ENCODE peak calls at places on chromosome 9, in eight cellular contexts. One of them, this sample, is unnamed.
A peak's percentile ranks its signal among the peaks of the same experiment; 100 is the strongest.

GRCh38 chr9:134374301-134375010 is 48.2 kb downstream of the RXRA start:
- DNase-seq in NCI-H2171 treated with DMSO at 0.1 percent for 48 hours: no peak
- DNase-seq in ureter: no peak
- DNase-seq in HepG2: no peak
- DNase-seq in ACHN: no peak
- DNase-seq in HT1080: no peak
- DNase-seq in fibroblast of the aortic adventitia: no peak
- DNase-seq in GM12865: no peak
- DNase-seq in this sample: no peak

GRCh38 chr9:68678430-68678829 is 26.6 kb upstream of the PIP5K1B start:
- DNase-seq in NCI-H2171 treated with DMSO at 0.1 percent for 48 hours: peak; percentile 34
- DNase-seq in ureter: no peak
- DNase-seq in HepG2: peak; percentile 46
- DNase-seq in ACHN: peak; percentile 5
- DNase-seq in HT1080: peak; percentile 33
- DNase-seq in fibroblast of the aortic adventitia: no peak
- DNase-seq in GM12865: peak; percentile 60
- DNase-seq in this sample: no peak

GRCh38 chr9:109518621-109519335 is 20.7 kb upstream of the PTPN3 start:
- DNase-seq in NCI-H2171 treated with DMSO at 0.1 percent for 48 hours: no peak
- DNase-seq in ureter: no peak
- DNase-seq in HepG2: no peak
- DNase-seq in ACHN: no peak
- DNase-seq in HT1080: no peak
- DNase-seq in fibroblast of the aortic adventitia: no peak
- DNase-seq in GM12865: no peak
- DNase-seq in this sample: no peak

GRCh38 chr9:32395483-32396216 is 11.2 kb downstream of the ACO1 start:
- DNase-seq in NCI-H2171 treated with DMSO at 0.1 percent for 48 hours: no peak
- DNase-seq in ureter: peak; percentile 45
- DNase-seq in HepG2: no peak
- DNase-seq in ACHN: peak; percentile 23
- DNase-seq in HT1080: peak; percentile 87
- DNase-seq in fibroblast of the aortic adventitia: peak; percentile 96
- DNase-seq in GM12865: no peak
- DNase-seq in this sample: peak; percentile 84

GRCh38 chr9:100020121-100020780 is 78.5 kb downstream of the ERP44 start:
- DNase-seq in NCI-H2171 treated with DMSO at 0.1 percent for 48 hours: no peak
- DNase-seq in ureter: no peak
- DNase-seq in HepG2: no peak
- DNase-seq in ACHN: no peak
- DNase-seq in HT1080: peak; percentile 15
- DNase-seq in fibroblast of the aortic adventitia: peak; percentile 44
- DNase-seq in GM12865: no peak
- DNase-seq in this sample: no peak

GRCh38 chr9:96139592-96140251 is 162.3 kb downstream of the HSD17B3 start:
- DNase-seq in NCI-H2171 treated with DMSO at 0.1 percent for 48 hours: peak; percentile 83
- DNase-seq in ureter: peak; percentile 81
- DNase-seq in HepG2: no peak
- DNase-seq in ACHN: no peak
- DNase-seq in HT1080: no peak
- DNase-seq in fibroblast of the aortic adventitia: peak; percentile 74
- DNase-seq in GM12865: no peak
- DNase-seq in this sample: peak; percentile 23

GRCh38 chr9:68496356-68496755 is 44.3 kb downstream of the TMEM252 start:
- DNase-seq in NCI-H2171 treated with DMSO at 0.1 percent for 48 hours: no peak
- DNase-seq in ureter: no peak
- DNase-seq in HepG2: no peak
- DNase-seq in ACHN: no peak
- DNase-seq in HT1080: no peak
- DNase-seq in fibroblast of the aortic adventitia: no peak
- DNase-seq in GM12865: no peak
- DNase-seq in this sample: no peak

GRCh38 chr9:38298503-38298902 is 94.0 kb upstream of the ALDH1B1 start:
- DNase-seq in NCI-H2171 treated with DMSO at 0.1 percent for 48 hours: no peak
- DNase-seq in ureter: no peak
- DNase-seq in HepG2: no peak
- DNase-seq in ACHN: no peak
- DNase-seq in HT1080: no peak
- DNase-seq in fibroblast of the aortic adventitia: no peak
- DNase-seq in GM12865: no peak
- DNase-seq in this sample: no peak

GRCh38 chr9:70486127-70486526 is 71.7 kb upstream of the KLF9 start:
- DNase-seq in NCI-H2171 treated with DMSO at 0.1 percent for 48 hours: no peak
- DNase-seq in ureter: no peak
- DNase-seq in HepG2: no peak
- DNase-seq in ACHN: no peak
- DNase-seq in HT1080: no peak
- DNase-seq in fibroblast of the aortic adventitia: no peak
- DNase-seq in GM12865: no peak
- DNase-seq in this sample: no peak

GRCh38 chr9:99573883-99574282 is 247.8 kb upstream of the NR4A3 start:
- DNase-seq in NCI-H2171 treated with DMSO at 0.1 percent for 48 hours: no peak
- DNase-seq in ureter: no peak
- DNase-seq in HepG2: no peak
- DNase-seq in ACHN: no peak
- DNase-seq in HT1080: no peak
- DNase-seq in fibroblast of the aortic adventitia: no peak
- DNase-seq in GM12865: peak; percentile 1
- DNase-seq in this sample: no peak

GRCh38 chr9:96875460-96876142 is 21.3 kb upstream of the ZNF782 start:
- DNase-seq in NCI-H2171 treated with DMSO at 0.1 percent for 48 hours: peak; percentile 99
- DNase-seq in ureter: no peak
- DNase-seq in HepG2: peak; percentile 96
- DNase-seq in ACHN: peak; percentile 82
- DNase-seq in HT1080: peak; percentile 71
- DNase-seq in fibroblast of the aortic adventitia: peak; percentile 57
- DNase-seq in GM12865: peak; percentile 91
- DNase-seq in this sample: peak; percentile 88

GRCh38 chr9:113520109-113520642 is 56.6 kb downstream of the RGS3 start:
- DNase-seq in NCI-H2171 treated with DMSO at 0.1 percent for 48 hours: no peak
- DNase-seq in ureter: no peak
- DNase-seq in HepG2: no peak
- DNase-seq in ACHN: peak; percentile 55
- DNase-seq in HT1080: peak; percentile 82
- DNase-seq in fibroblast of the aortic adventitia: no peak
- DNase-seq in GM12865: peak; percentile 69
- DNase-seq in this sample: peak; percentile 92